ENCODE peak calls at places on chromosomes 4 and X, in nine cellular contexts. B, A, W, O, S, Q, N, I and U are unnamed samples.

GRCh38 chr4:133920236-133920635 is 281.4 kb downstream of the PABPC4L start:
- DNase-seq in Q (no peak), N (no peak), O (no peak), W (no peak), B (no peak), S (no peak), A (no peak), I (no peak), U (no peak)

GRCh38 chrX:77276742-77277141 is 170.4 kb upstream of the FGF16 start:
- DNase-seq in I (no peak), O (no peak), Q (no peak), S (no peak), A (no peak), W (no peak), N (no peak), B (no peak), U (no peak)

GRCh38 chrX:37350034-37350365 is 836 bp downstream of the PRRG1 start:
- DNase-seq in Q (no peak), S (no peak), O (no peak), B (peak; percentile 14), I (peak; percentile 28), N (no peak), A (no peak), W (no peak), U (no peak)

GRCh38 chrX:53494427-53494826 is 60.3 kb upstream of the HSD17B10 start:
- DNase-seq in W (peak; percentile 34), B (no peak), O (no peak), I (peak; percentile 20), S (no peak), N (no peak), Q (no peak), A (no peak), U (no peak)

GRCh38 chrX:63503541-63503940 is 152.4 kb upstream of the SPIN4 start:
- DNase-seq in I (no peak), N (no peak), Q (no peak), S (no peak), O (no peak), W (peak; percentile 71), A (no peak), B (peak; percentile 33), U (no peak)

GRCh38 chr4:5383191-5383980 is 325.0 kb downstream of the EVC2 start:
- DNase-seq in W (no peak), A (no peak), B (no peak), S (no peak), O (no peak), I (no peak), N (no peak), Q (no peak), U (no peak)

GRCh38 chr4:52840531-52841350 is 21.4 kb upstream of the RASL11B start:
- DNase-seq in N (peak; percentile 75), Q (no peak), A (no peak), B (no peak), O (no peak), I (no peak), S (no peak), W (no peak), U (no peak)

GRCh38 chr4:110119880-110120279 is 78.5 kb downstream of the ELOVL6 start:
- DNase-seq in W (peak; percentile 82), I (peak; percentile 75), O (no peak), S (no peak), B (peak; percentile 79), Q (no peak), N (no peak), A (no peak), U (no peak)

GRCh38 chr4:181597766-181598165 is 645.4 kb upstream of the TENM3 start:
- DNase-seq in S (no peak), A (no peak), W (peak; percentile 13), N (no peak), O (no peak), B (peak; percentile 70), I (peak; percentile 37), Q (no peak), U (no peak)

GRCh38 chr4:173490256-173490655 is 39.8 kb downstream of the HAND2 start:
- DNase-seq in I (no peak), W (peak; percentile 58), B (no peak), N (no peak), A (no peak), S (no peak), Q (no peak), O (no peak), U (no peak)
- H3K4me3 ChIP-seq in I (no peak overlapping the region), W (no peak overlapping the region), B (no peak overlapping the region), N (no peak overlapping the region), A (no peak overlapping the region), S (no peak overlapping the region), Q (no peak overlapping the region), O (no peak overlapping the region), U (no peak overlapping the region)

DNA sequence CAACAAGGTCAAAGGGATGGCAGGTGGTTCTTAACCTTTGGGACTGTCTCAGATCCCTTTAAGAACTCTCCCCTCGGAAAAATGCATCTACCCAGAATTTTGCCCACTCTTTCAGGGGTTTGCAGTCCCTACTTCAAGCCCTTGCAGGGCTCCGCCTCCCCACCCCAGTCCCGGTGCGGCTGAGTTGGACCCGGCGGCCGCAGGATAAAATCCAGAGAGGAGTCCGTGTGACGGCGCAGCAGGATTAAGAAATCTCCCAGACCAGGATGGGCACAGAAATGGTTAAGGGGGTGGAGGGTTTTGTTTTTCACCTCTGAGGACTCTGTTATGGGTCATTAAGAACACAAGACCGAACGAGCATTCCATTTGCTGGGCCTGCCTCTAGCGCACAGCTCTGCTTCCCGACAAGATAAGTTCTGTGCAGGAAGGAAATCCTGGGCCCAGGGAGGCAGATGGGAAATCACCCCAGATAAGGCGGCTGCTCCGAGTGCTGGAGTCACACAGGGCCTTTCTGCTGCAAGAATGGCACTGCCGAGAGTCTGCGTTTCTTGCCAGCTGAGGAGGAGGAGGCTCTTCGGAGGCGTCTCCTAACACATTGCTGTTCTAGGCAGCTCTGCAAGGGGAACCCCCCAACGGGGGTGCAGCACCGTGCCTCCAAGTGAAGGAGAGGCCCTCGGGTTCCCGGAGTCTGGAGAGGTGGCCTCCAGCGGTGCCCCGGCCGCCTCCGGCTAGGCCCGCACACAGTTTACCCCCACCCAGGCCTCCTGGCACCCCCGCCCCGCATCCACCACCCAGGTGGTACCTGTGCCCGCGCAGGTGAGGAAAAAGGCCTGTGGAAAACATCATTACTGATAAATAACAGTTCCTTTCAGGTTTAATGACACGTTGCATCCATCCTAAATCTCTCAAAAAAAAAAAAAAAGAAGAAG is 277.6 kb downstream of the BCOR start:
- DNase-seq in N (no peak), A (no peak), W (no peak), B (no peak), S (peak; percentile 44), I (no peak), Q (no peak), O (no peak), U (no peak)
- H3K4me3 ChIP-seq in N (no peak overlapping the region), A (peak overlapping the region; percentile 54), W (no peak overlapping the region), B (peak overlapping the region; percentile 28), S (peak overlapping the region; percentile 50), I (no peak overlapping the region), Q (no peak overlapping the region), O (no peak overlapping the region), U (peak overlapping the region; percentile 67)

DNA sequence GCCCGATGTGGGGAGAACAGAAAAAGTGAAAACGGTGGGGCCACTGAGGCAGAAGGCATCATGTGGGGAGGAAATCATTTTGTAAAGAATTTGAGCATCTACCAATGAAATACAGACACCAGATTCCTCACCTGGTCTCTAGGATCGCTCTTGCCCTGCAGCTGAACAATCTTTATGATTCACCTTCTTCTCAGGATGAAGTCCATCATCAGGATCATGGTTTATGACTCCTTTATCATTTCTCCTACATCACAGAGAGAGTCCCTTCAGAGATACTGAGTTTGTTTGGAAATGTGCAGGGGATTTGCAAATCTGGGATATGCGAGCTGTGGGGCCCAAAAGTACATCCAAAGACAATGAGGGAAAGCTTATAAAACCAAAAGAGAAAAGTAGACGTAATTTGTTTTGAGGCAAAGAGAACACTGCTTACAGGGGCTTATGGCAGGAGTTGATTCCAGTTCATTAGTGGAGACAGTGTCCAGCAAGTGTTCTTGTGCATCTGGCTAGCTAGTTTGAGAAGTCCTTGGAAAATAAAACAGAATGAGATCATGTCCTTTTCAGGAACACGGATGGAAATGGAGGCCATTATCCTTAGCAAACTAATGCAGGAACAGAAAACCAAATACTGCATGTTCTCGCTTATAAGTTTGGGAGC is 15.3 kb upstream of the ANXA5 start:
- DNase-seq in N (no peak), O (no peak), Q (no peak), I (no peak), S (no peak), A (no peak), B (no peak), W (no peak), U (no peak)
- H3K4me3 ChIP-seq in N (no peak overlapping the region), O (no peak overlapping the region), Q (no peak overlapping the region), I (no peak overlapping the region), S (peak overlapping the region; percentile 26), A (peak overlapping the region; percentile 35), B (no peak overlapping the region), W (peak overlapping the region; percentile 16), U (peak overlapping the region; percentile 68)

GRCh38 chr4:159051245-159052071 is 51.4 kb upstream of the RAPGEF2 start:
- DNase-seq in N (no peak), W (no peak), B (no peak), Q (no peak), I (no peak), O (no peak), S (no peak), A (no peak), U (no peak)
- H3K4me3 ChIP-seq in N (no peak overlapping the region), W (no peak overlapping the region), B (no peak overlapping the region), Q (no peak overlapping the region), I (no peak overlapping the region), O (no peak overlapping the region), S (peak overlapping the region; percentile 12), A (no peak overlapping the region), U (no peak overlapping the region)

GRCh38 chr4:154999950-155000578 is 208.4 kb upstream of the NPY2R start:
- DNase-seq in A (no peak), I (peak; percentile 19), Q (no peak), N (no peak), O (no peak), W (no peak), B (no peak), S (no peak), U (no peak)

GRCh38 chr4:154998284-154998683 is 210.2 kb upstream of the NPY2R start:
- DNase-seq in O (no peak), W (peak; percentile 30), S (no peak), N (no peak), I (peak; percentile 73), A (no peak), Q (no peak), B (peak; percentile 7), U (no peak)

GRCh38 chr4:155005395-155006087 is 202.9 kb upstream of the NPY2R start:
- DNase-seq in S (no peak), I (peak; percentile 72), O (no peak), A (peak; percentile 70), N (no peak), W (peak; percentile 24), Q (no peak), B (peak; percentile 60), U (no peak)

GRCh38 chr4:154998773-154999172 is 209.7 kb upstream of the NPY2R start:
- DNase-seq in Q (no peak), B (no peak), W (no peak), A (no peak), O (no peak), I (no peak), S (no peak), N (no peak), U (no peak)

DNA sequence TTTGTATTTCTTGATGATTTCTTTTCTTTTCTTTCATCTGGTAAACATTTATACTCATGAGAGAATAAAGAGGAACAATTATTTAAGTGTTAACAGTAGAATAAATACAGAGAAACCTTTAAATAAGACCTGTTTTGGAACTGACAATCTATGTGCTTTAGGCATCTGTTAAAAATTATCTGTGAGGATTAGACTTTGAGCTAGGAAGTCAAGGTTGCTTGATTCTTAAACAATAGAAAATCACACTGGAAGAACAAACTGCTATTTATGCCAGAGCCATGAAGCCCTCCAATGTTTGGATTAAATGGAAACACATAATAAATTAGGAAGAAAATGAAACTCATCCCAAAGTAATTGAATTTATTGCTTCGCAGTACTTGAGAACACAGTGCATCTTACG is 207.2 kb upstream of the NPY2R start:
- DNase-seq in S (no peak), O (no peak), W (no peak), B (no peak), N (no peak), Q (no peak), I (no peak), A (no peak), U (no peak)
- H3K4me3 ChIP-seq in S (no peak overlapping the region), O (no peak overlapping the region), W (no peak overlapping the region), B (no peak overlapping the region), N (no peak overlapping the region), Q (no peak overlapping the region), I (no peak overlapping the region), A (no peak overlapping the region), U (no peak overlapping the region)